ENCODE peak calls at places on chromosomes 16 and 17, in seven cellular contexts. E is activated T-cell treated with anti-CD3 and anti-CD28 coated beads, Interleukin-2, amount 50 U/mL, for 72 hours; U is HFF-Myc; F is fibroblast of lung; Y is glutamatergic neuron; C is activated T-helper 2 cell treated with anti-CD3 and anti-CD28 coated beads, Interferon-gamma antibody, Interleukin-2, Interleukin-4, amounts not matched to agents 10 μg/mL and 5 μg/mL and 100 μg/mL, durations not matched to agents 14 hours and 24 hours and 36 hours; K is OCI-LY7. X is an unnamed sample.
A peak's percentile ranks its signal among the peaks of the same experiment; 100 is the strongest.

GRCh38 chr16:75262104-75262799 is 10.8 kb upstream of the BCAR1 start:
- DNase-seq in U (no peak), F (no peak), E (no peak), C (no peak), K (no peak), Y (no peak), X (no peak)

GRCh38 chr17:8420041-8420934 is 15.4 kb upstream of the NDEL1 start:
- DNase-seq in C (no peak), U (no peak), F (peak; percentile 59), Y (no peak), K (no peak), E (no peak), X (peak; percentile 6)

GRCh38 chr16:11677451-11677951 is 9.2 kb downstream of the SNN start:
- DNase-seq in F (peak; percentile 19), C (no peak), Y (no peak), U (no peak), K (peak; percentile 66), E (no peak), X (no peak)

GRCh38 chr16:66372898-66373155 is 6.3 kb downstream of the CDH5 start:
- DNase-seq in C (no peak), E (no peak), U (no peak), F (no peak), Y (no peak), K (no peak), X (no peak)

GRCh38 chr17:59897090-59897489 is 4.2 kb downstream of the RPS6KB1 start:
- DNase-seq in C (no peak), Y (no peak), K (no peak), E (no peak), F (peak; percentile 21), U (no peak), X (no peak)

GRCh38 chr16:70784692-70785317 is 16.2 kb downstream of the VAC14 start:
- DNase-seq in K (no peak), C (no peak), F (no peak), Y (no peak), E (no peak), U (no peak), X (no peak)

GRCh38 chr16:75462804-75463203 is 1.7 kb downstream of the TMEM170A start:
- DNase-seq in Y (no peak), E (no peak), C (no peak), F (no peak), K (peak; percentile 9), U (no peak), X (no peak)

GRCh38 chr16:15966420-15967222 is 17.2 kb downstream of the ABCC1 start:
- DNase-seq in U (peak; percentile 61), F (peak; percentile 92), C (no peak), E (no peak), Y (no peak), K (no peak), X (no peak)

GRCh38 chr17:40307691-40308289 is 1.2 kb upstream of the RARA start:
- DNase-seq in F (no peak), Y (no peak), E (no peak), U (no peak), C (no peak), K (no peak), X (no peak)

GRCh38 chr17:79028496-79029326 is 4.7 kb downstream of the C1QTNF1 start:
- DNase-seq in K (no peak), U (no peak), C (no peak), E (no peak), F (no peak), Y (no peak), X (no peak)

GRCh38 chr17:49521088-49521450 is 26.0 kb downstream of the NGFR start:
- DNase-seq in C (no peak), U (no peak), K (no peak), Y (no peak), E (no peak), F (no peak), X (no peak)

GRCh38 chr17:57369509-57369945 is 113.2 kb downstream of the MSI2 start:
- DNase-seq in C (no peak), K (no peak), E (no peak), Y (no peak), U (peak; percentile 40), F (peak; percentile 31), X (no peak)

X was measured in hippocampal formation.